ENCODE peak calls at places on chromosomes 4 and X, in six cellular contexts. K is AG10803; P is brain microvascular endothelial cell; M is IMR-90; G is AG04449; V is CD8-positive, alpha-beta memory T cell. X is an unnamed sample.

GRCh38 chr4:153207027-153207426 is 2.8 kb downstream of the TRIM2 start:
- DNase-seq in K (no peak), P (no peak), M (no peak), G (no peak), V (no peak), X (no peak)

GRCh38 chr4:54914781-54915180 is 210.6 kb downstream of the KDR start:
- DNase-seq in K (no peak), P (no peak), M (no peak), G (no peak), V (no peak), X (no peak)

GRCh38 chr4:44725166-44725565 is 1.2 kb downstream of the GNPDA2 start:
- DNase-seq in K (peak; percentile 15), P (no peak), M (peak; percentile 5), G (no peak), V (no peak), X (no peak)

GRCh38 chrX:110026099-110026844 is 23.4 kb downstream of the TMEM164 start:
- DNase-seq in K (peak; percentile 21), P (no peak), M (no peak), G (no peak), V (no peak), X (peak; percentile 91)

GRCh38 chrX:20124964-20125363 is 8.3 kb upstream of the MAP7D2 start:
- DNase-seq in K (no peak), P (no peak), M (no peak), G (no peak), V (no peak), X (no peak)

GRCh38 chrX:17580529-17581155 is 156.7 kb upstream of the SCML1 start:
- DNase-seq in K (peak; percentile 83), P (peak; percentile 59), M (peak; percentile 74), G (peak; percentile 69), V (no peak), X (no peak)

GRCh38 chrX:51802917-51803688 is 59.9 kb downstream of the GSPT2 start:
- DNase-seq in K (peak; percentile 61), P (peak; percentile 40), M (peak; percentile 67), G (no peak), V (peak; percentile 74), X (peak; percentile 64)

GRCh38 chr4:71201817-71202576 is 136.8 kb upstream of the SLC4A4 start:
- DNase-seq in K (no peak), P (no peak), M (no peak), G (no peak), V (no peak), X (no peak)

GRCh38 chrX:2697741-2698294 is 6.7 kb downstream of the CD99 start:
- DNase-seq in K (no peak), P (no peak), M (peak; percentile 74), G (no peak), V (no peak), X (no peak)

GRCh38 chrX:120559799-120560198 is 963 bp downstream of the CUL4B start:
- DNase-seq in K (no peak), P (no peak), M (no peak), G (no peak), V (no peak), X (peak; percentile 29)
- H3K4me3 ChIP-seq in K (peak overlapping the region; percentile 86), P (peak overlapping the region; percentile 70), M (peak overlapping the region; percentile 99), G (peak overlapping the region; percentile 73), V (peak overlapping the region; percentile 84), X (peak overlapping the region; percentile 70)

GRCh38 chr4:7045553-7045952 is 2.4 kb downstream of the TADA2B start:
- DNase-seq in K (no peak), P (no peak), M (no peak), G (no peak), V (no peak), X (no peak)
- H3K4me3 ChIP-seq in K (peak overlapping the region; percentile 27), P (no peak overlapping the region), M (no peak overlapping the region), G (no peak overlapping the region), V (peak overlapping the region; percentile 21), X (peak overlapping the region; percentile 84)

GRCh38 chrX:140765043-140765784 is 55.7 kb downstream of the LINC00632 start:
- DNase-seq in K (peak; percentile 52), P (peak; percentile 31), M (peak; percentile 62), G (no peak), V (no peak), X (no peak)
- H3K4me3 ChIP-seq in K (peak overlapping the region; percentile 75), P (peak overlapping the region; percentile 60), M (peak overlapping the region; percentile 49), G (peak overlapping the region; percentile 67), V (no peak overlapping the region), X (no peak overlapping the region)

DNA sequence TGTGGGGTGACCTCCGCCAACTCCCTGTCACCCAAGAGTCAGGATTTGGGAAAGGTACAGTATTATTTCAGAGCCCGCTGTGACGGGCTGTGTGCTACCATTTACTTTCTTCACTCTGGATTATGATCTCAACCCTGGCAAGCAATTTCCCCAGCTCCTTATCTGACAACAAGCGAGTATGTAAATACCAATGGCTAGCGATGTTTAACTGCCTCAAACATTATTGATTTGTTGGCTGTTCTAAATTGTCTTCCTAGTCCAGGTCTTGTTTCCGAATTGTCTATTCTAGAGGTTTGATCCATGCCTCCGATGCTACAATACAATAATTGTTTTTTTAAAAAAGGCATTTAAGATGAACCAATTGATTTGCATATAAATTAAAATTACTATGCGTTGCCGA is 17.7 kb upstream of the PITX2 start:
- DNase-seq in K (no peak), P (no peak), M (no peak), G (no peak), V (no peak), X (no peak)
- H3K4me3 ChIP-seq in K (no peak overlapping the region), P (no peak overlapping the region), M (no peak overlapping the region), G (no peak overlapping the region), V (no peak overlapping the region), X (no peak overlapping the region)

DNA sequence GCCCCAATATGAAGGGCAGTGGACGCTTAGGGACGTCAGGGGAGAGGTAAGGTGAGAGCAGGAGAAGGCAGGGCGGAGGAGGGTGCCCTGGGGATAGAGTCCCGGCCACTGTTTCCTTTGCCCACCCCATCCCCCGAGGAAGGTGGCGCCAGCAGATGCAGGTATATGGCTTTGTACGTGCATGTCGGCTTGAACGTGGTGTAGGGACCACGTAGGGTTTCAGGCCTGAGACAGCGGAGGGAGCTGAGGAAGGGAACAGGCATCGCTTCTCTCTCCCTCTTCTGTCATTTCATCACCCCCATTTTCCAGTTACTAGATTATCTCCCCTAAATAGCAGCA is 97.9 kb downstream of the PHKA2 start:
- DNase-seq in K (no peak), P (no peak), M (no peak), G (no peak), V (no peak), X (no peak)
- H3K4me3 ChIP-seq in K (peak overlapping the region; percentile 45), P (peak overlapping the region; percentile 45), M (no peak overlapping the region), G (peak overlapping the region; percentile 23), V (peak overlapping the region; percentile 64), X (peak overlapping the region; percentile 38)

GRCh38 chr4:108804648-108805273 is 41.9 kb upstream of the ETNPPL start:
- DNase-seq in K (no peak), P (no peak), M (no peak), G (no peak), V (no peak), X (no peak)
- H3K4me3 ChIP-seq in K (no peak overlapping the region), P (no peak overlapping the region), M (no peak overlapping the region), G (no peak overlapping the region), V (no peak overlapping the region), X (no peak overlapping the region)

GRCh38 chr4:48905363-48906015 is 1.1 kb downstream of the OCIAD2 start:
- DNase-seq in K (peak; percentile 31), P (peak; percentile 52), M (peak; percentile 61), G (no peak), V (no peak), X (peak; percentile 59)

GRCh38 chr4:48906283-48907173 is at the start of gene OCIAD2:
- DNase-seq in K (peak; percentile 31), P (no peak), M (no peak), G (no peak), V (peak; percentile 85), X (peak; percentile 70)

GRCh38 chr4:48902266-48902665 is 4.3 kb downstream of the OCIAD2 start:
- DNase-seq in K (no peak), P (peak; percentile 24), M (peak; percentile 30), G (no peak), V (no peak), X (peak; percentile 80)

GRCh38 chr4:48904541-48905142 is 1.9 kb downstream of the OCIAD2 start:
- DNase-seq in K (no peak), P (peak; percentile 37), M (peak; percentile 29), G (no peak), V (no peak), X (no peak)

DNA sequence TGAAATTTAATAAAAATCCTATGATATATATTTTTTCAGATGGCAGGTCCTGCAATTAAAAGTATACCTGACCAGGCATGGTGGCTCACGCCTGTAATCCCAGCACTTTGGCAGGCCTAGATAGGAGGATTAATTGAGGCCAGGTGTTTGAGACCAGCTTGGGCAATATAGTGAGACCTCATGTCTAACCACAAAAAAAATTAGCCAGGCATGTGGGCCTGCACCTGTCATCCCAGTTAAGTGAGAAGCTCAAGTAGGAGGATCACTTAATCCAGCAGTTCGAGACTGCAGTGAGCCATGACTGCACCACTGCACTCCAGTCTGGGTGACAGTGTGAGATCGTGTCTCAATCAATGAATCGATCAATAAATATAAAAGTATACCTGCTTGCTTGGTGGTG is 2.5 kb downstream of the OCIAD2 start:
- DNase-seq in K (no peak), P (no peak), M (no peak), G (no peak), V (no peak), X (no peak)
- H3K4me3 ChIP-seq in K (no peak overlapping the region), P (no peak overlapping the region), M (no peak overlapping the region), G (no peak overlapping the region), V (no peak overlapping the region), X (no peak overlapping the region)

GRCh38 chr4:2462992-2463762 is 5.7 kb upstream of the RNF4 start:
- DNase-seq in K (no peak), P (no peak), M (no peak), G (no peak), V (no peak), X (no peak)

GRCh38 chr4:2465032-2465431 is 3.9 kb upstream of the RNF4 start:
- DNase-seq in K (no peak), P (no peak), M (no peak), G (no peak), V (no peak), X (no peak)

GRCh38 chr4:2459589-2460349 is 9.1 kb upstream of the RNF4 start:
- DNase-seq in K (no peak), P (no peak), M (no peak), G (no peak), V (no peak), X (no peak)

GRCh38 chr4:2461246-2461960 is 7.5 kb upstream of the RNF4 start:
- DNase-seq in K (no peak), P (no peak), M (no peak), G (no peak), V (no peak), X (no peak)

GRCh38 chr4:2462218-2462991 is 6.5 kb upstream of the RNF4 start:
- DNase-seq in K (peak; percentile 70), P (peak; percentile 33), M (peak; percentile 76), G (no peak), V (peak; percentile 63), X (peak; percentile 69)
- H3K4me3 ChIP-seq in K (peak overlapping the region; percentile 31), P (peak overlapping the region; percentile 30), M (peak overlapping the region; percentile 37), G (peak overlapping the region; percentile 47), V (no peak overlapping the region), X (peak overlapping the region; percentile 3)

X was measured in epithelial cell of esophagus.